ENCODE peak calls at places on chromosome 20, in six cellular contexts. U is A549, B is HepG2, O is IMR-90, E is GM12878, I is K562. J is an unnamed sample.

GRCh38 chr20:64077876-64078551 is 1.3 kb downstream of the RGS19 start:
- DNase-seq in I (no peak), B (no peak), U (no peak), O (no peak), E (no peak), J (no peak)

GRCh38 chr20:10670521-10671220 is 3.1 kb downstream of the JAG1 start:
- DNase-seq in O (peak), B (peak), I (no peak), U (no peak), E (peak), J (no peak)

GRCh38 chr20:47586648-47587306 is 85.1 kb downstream of the NCOA3 start:
- DNase-seq in U (no peak), E (no peak), B (no peak), I (no peak), O (peak), J (no peak)

GRCh38 chr20:4710106-4710475 is 11.6 kb upstream of the PRND start:
- DNase-seq in O (no peak), U (no peak), I (no peak), B (no peak), E (no peak), J (no peak)

GRCh38 chr20:51529027-51529749 is 13.3 kb downstream of the NFATC2 start:
- DNase-seq in E (no peak), B (no peak), O (peak), I (peak), U (no peak), J (no peak)

GRCh38 chr20:23928788-23929187 is 49.2 kb upstream of the CST5 start:
- DNase-seq in E (no peak), B (no peak), I (peak), O (no peak), U (no peak), J (no peak)

GRCh38 chr20:32446301-32447100 is 88.4 kb downstream of the ASXL1 start:
- DNase-seq in I (no peak), B (no peak), U (no peak), O (no peak), E (no peak), J (no peak)

GRCh38 chr20:48175261-48175660 is 390.0 kb upstream of the SULF2 start:
- DNase-seq in E (no peak), I (no peak), U (no peak), O (no peak), B (no peak), J (no peak)

GRCh38 chr20:63411151-63411897 is 50.2 kb upstream of the CHRNA4 start:
- DNase-seq in U (no peak), I (no peak), B (no peak), O (no peak), E (no peak), J (no peak)

GRCh38 chr20:50436052-50436656 is 74.0 kb upstream of the PTPN1 start:
- DNase-seq in I (no peak), O (no peak), B (no peak), U (no peak), E (no peak), J (no peak)

GRCh38 chr20:9185511-9185910 is 116.6 kb downstream of the PLCB4 start:
- DNase-seq in E (no peak), U (no peak), B (no peak), O (peak), I (no peak), J (no peak)

GRCh38 chr20:59750209-59750840 is 146.0 kb downstream of the PHACTR3 start:
- DNase-seq in O (no peak), U (no peak), E (no peak), I (no peak), B (no peak), J (no peak)

GRCh38 chr20:47620808-47621805 is 119.4 kb downstream of the NCOA3 start:
- DNase-seq in E (peak), I (peak), U (no peak), B (peak), O (peak), J (peak)

GRCh38 chr20:48002517-48002970 is 217.3 kb upstream of the SULF2 start:
- DNase-seq in E (peak), B (no peak), O (no peak), I (no peak), U (no peak), J (no peak)

GRCh38 chr20:4041748-4042411 is 26.5 kb upstream of the RNF24 start:
- DNase-seq in U (peak), I (peak), E (no peak), O (peak), B (no peak), J (no peak)

DNA sequence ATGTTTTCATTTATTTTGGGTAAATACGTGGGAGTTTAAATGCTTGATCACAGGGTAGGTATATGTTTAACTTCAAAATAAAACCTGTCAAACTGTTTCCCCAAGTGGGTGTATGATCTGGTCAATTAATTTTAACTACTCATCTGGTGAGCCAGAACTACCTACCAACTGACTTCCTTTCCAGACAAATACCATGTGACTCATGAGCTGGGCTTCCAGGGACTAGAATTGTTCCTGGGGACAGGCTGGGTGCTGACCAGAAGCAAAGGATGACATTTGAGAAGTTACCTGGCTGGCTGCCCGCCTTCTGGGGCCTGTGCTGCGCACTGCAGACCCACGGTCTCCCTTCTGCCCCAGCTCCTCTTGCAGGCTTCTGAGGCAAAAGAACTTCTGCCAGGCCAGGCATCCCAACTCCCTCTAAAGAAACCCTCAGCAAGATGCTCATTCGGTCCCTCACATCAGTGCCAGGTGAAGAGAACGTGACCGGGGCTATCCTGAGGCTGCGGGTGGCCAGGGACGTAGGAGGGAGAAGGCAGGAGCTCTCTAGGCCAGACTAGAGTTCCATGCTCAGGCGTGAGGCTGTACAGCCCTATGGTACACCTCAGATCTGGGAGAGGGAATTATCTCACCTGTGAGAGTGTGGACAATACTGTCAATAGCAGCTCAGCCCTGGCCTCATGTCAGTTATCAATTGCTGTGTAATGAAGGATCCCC is 103.6 kb downstream of the JPH2 start:
- DNase-seq in U (no peak), E (no peak), I (no peak), B (no peak), O (peak), J (peak)
- TF ChIP-seq SMC3 in U (no peak), E (no peak), I (no peak), B (no peak), O (no peak), J (no peak)

GRCh38 chr20:39036011-39036410 is 73.9 kb downstream of the DHX35 start:
- DNase-seq in U (no peak), B (no peak), O (peak), E (no peak), I (no peak), J (no peak)
- TF ChIP-seq SMC3 in U (no peak), B (no peak), O (no peak), E (no peak), I (no peak), J (no peak)

GRCh38 chr20:57810511-57811372 is 100.9 kb upstream of the PMEPA1 start:
- DNase-seq in O (no peak), U (no peak), I (no peak), B (peak), E (no peak), J (no peak)

GRCh38 chr20:57808266-57808866 is 98.6 kb upstream of the PMEPA1 start:
- DNase-seq in I (no peak), O (no peak), U (no peak), E (no peak), B (no peak), J (no peak)

GRCh38 chr20:57809149-57809548 is 99.3 kb upstream of the PMEPA1 start:
- DNase-seq in O (no peak), I (no peak), B (no peak), U (no peak), E (no peak), J (no peak)

GRCh38 chr20:57811373-57812020 is 101.7 kb upstream of the PMEPA1 start:
- DNase-seq in B (no peak), U (no peak), O (no peak), I (no peak), E (no peak), J (no peak)

DNA sequence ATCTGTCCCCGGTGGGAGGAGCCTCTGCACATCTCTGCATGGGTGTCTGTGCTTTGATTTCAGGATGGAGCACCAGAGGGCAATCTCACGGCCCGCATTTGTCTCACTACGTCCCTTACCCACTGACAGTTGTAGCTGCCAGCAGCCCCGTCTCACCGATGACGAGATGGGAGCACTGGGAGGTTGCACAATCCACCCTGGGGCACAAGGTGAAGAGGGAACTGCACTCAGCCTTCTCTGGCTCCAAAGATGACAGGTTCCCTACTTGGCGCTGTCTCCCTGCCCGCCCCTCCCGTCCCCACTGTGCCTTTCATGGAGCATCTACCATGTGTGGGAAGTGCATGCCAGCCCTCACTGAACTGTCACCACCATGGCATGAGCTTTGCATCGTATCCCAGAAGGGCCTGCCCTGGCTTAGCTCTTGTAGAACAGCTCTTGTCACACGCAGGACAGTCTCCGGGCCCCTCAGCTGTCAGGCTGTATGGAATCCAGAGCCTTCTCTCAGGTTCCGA is 99.9 kb upstream of the PMEPA1 start:
- DNase-seq in I (no peak), U (no peak), O (no peak), E (no peak), B (no peak), J (peak)
- TF ChIP-seq SMC3 in I (no peak), U (no peak), O (no peak), E (no peak), B (no peak), J (peak)

DNA sequence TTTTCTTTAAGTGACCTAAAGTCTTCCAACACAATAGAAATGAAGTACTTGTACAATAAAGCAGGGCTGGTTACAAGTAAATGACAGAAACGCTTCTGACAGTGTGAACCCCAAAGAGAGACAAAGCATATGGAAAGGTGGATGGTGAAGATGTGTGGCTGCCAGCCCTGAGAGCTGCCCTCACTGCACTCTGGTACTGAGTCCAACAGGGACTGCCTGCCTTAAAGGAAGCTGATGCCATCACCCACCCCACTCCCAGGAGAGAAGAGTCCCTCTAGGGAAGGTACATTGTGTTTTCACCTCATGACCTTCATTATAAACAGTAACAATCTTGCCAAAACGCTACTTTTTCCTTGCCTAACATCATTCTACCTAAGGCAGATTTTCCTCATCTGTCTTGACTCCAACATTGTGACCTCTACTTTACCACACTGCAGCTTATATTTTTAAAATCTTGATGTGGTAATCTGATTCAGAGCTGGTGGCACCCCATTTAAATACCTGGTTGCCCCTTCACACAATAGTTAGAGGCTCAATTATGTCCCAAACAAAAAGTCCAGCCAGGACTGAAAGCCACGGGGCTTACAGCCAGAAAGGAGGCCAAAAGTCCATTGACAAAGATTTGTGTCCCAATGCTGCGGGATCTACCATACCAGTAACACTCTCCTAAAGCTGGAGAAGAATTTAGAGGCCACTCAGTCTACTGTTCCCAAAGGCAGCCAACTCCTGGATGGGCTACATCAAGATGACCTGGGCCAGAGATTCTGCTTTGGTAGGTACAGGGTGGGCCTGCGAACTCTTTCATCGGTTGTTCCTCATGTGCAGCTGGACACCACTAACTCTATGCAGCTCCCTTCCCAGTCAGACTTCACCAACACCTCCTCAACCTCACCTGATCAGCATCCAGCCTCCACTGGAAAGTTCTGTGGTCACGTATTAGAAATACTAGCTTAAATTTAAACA is 4.4 kb downstream of the APMAP start:
- DNase-seq in E (no peak), O (no peak), B (peak), U (no peak), I (no peak), J (no peak)
- TF ChIP-seq SMC3 in E (no peak), O (no peak), B (no peak), U (no peak), I (no peak), J (no peak)

GRCh38 chr20:41029150-41029872 is 689 bp downstream of the TOP1 start:
- DNase-seq in O (no peak), U (peak), E (no peak), I (peak), B (no peak), J (peak)

GRCh38 chr20:41027872-41028358 is 707 bp upstream of the TOP1 start:
- DNase-seq in E (no peak), O (no peak), I (no peak), U (no peak), B (no peak), J (no peak)

GRCh38 chr20:41030536-41031242 is 2.1 kb downstream of the TOP1 start:
- DNase-seq in B (peak), O (peak), U (no peak), I (peak), E (no peak), J (no peak)

GRCh38 chr20:41027366-41027765 is 1.3 kb upstream of the TOP1 start:
- DNase-seq in I (no peak), U (no peak), E (no peak), B (no peak), O (no peak), J (no peak)

GRCh38 chr20:41028359-41029149 is at the start of gene TOP1:
- DNase-seq in O (peak), U (peak), E (peak), B (peak), I (peak), J (peak)
- TF ChIP-seq SMC3 in O (no peak), U (no peak), E (no peak), B (peak), I (no peak), J (no peak)

GRCh38 chr20:11935754-11936551 is 18.3 kb downstream of the BTBD3 start:
- DNase-seq in E (no peak), O (no peak), U (no peak), I (no peak), B (peak), J (no peak)
- TF ChIP-seq SMC3 in E (no peak), O (no peak), U (no peak), I (no peak), B (no peak), J (no peak)

GRCh38 chr20:33837096-33837830 is 26.1 kb downstream of the CHMP4B start:
- DNase-seq in U (no peak), E (no peak), B (no peak), I (no peak), O (no peak), J (no peak)

GRCh38 chr20:33835773-33836172 is 24.6 kb downstream of the CHMP4B start:
- DNase-seq in O (no peak), I (no peak), E (no peak), U (no peak), B (no peak), J (no peak)

GRCh38 chr20:33839591-33839990 is 28.4 kb downstream of the CHMP4B start:
- DNase-seq in O (no peak), I (peak), B (no peak), U (no peak), E (no peak), J (peak)

GRCh38 chr20:33840759-33841438 is 29.8 kb downstream of the CHMP4B start:
- DNase-seq in U (no peak), E (no peak), I (no peak), B (no peak), O (no peak), J (peak)

GRCh38 chr20:33838035-33838864 is 27.1 kb downstream of the CHMP4B start:
- DNase-seq in E (no peak), B (no peak), O (no peak), I (no peak), U (no peak), J (no peak)
- TF ChIP-seq SMC3 in E (no peak), B (no peak), O (no peak), I (no peak), U (no peak), J (peak)

J was measured in SK-N-SH.